ENCODE peak calls at places on chromosomes 16 and 17, in five cellular contexts. O, U, V, J and E are unnamed samples.

GRCh38 chr16:78034530-78034929 is 12.2 kb downstream of the CLEC3A start:
- DNase-seq in U (no peak), J (no peak), O (no peak), V (no peak), E (no peak)

GRCh38 chr17:63588797-63589196 is 11.9 kb upstream of the TACO1 start:
- DNase-seq in O (no peak), J (no peak), V (no peak), U (no peak), E (no peak)

GRCh38 chr16:22278841-22279240 is 18.4 kb upstream of the POLR3E start:
- DNase-seq in U (no peak), O (no peak), V (no peak), J (no peak), E (no peak)

GRCh38 chr17:13920413-13920812 is 148.9 kb upstream of the COX10 start:
- DNase-seq in J (no peak), V (no peak), O (no peak), U (no peak), E (no peak)

GRCh38 chr17:6269474-6269873 is 165.4 kb downstream of the AIPL1 start:
- DNase-seq in J (no peak), V (peak; percentile 29), O (no peak), U (peak; percentile 16), E (peak; percentile 73)

GRCh38 chr16:25210758-25211157 is 6.0 kb upstream of the AQP8 start:
- DNase-seq in O (no peak), V (peak; percentile 82), J (no peak), U (peak; percentile 46), E (no peak)

GRCh38 chr16:70163596-70163995 is 10.0 kb upstream of the CLEC18C start:
- DNase-seq in U (no peak), J (no peak), O (no peak), V (no peak), E (no peak)

GRCh38 chr16:31134625-31135534 is 647 bp downstream of the PRSS8 start:
- DNase-seq in U (no peak), J (no peak), O (no peak), V (no peak), E (no peak)

GRCh38 chr17:69335018-69335417 is 8.1 kb upstream of the ABCA5 start:
- DNase-seq in O (no peak), J (no peak), V (no peak), U (peak; percentile 51), E (no peak)

GRCh38 chr16:78489072-78489471 is 389.6 kb downstream of the WWOX start:
- DNase-seq in V (no peak), O (no peak), J (no peak), U (no peak), E (no peak)

GRCh38 chr17:48471807-48472484 is 41.9 kb upstream of the SKAP1 start:
- DNase-seq in J (no peak), V (no peak), O (no peak), U (no peak), E (no peak)

GRCh38 chr17:39617446-39618251 is 9.1 kb upstream of the PPP1R1B start:
- DNase-seq in V (no peak), O (no peak), U (peak; percentile 36), J (no peak), E (no peak)

GRCh38 chr17:63542942-63543821 is 7.1 kb upstream of the DCAF7 start:
- DNase-seq in V (no peak), J (no peak), U (no peak), O (no peak), E (no peak)

GRCh38 chr16:47774661-47775060 is 313.5 kb downstream of the PHKB start:
- DNase-seq in V (peak; percentile 64), J (no peak), U (peak; percentile 46), O (no peak), E (no peak)

GRCh38 chr16:2529061-2529931 is 1.9 kb downstream of the CEMP1 start:
- DNase-seq in J (no peak), O (no peak), V (no peak), U (no peak), E (no peak)

GRCh38 chr17:48427598-48427997 is 2.4 kb downstream of the SKAP1 start:
- DNase-seq in U (no peak), V (no peak), J (no peak), O (no peak), E (no peak)

GRCh38 chr17:32755045-32755805 is 121.7 kb downstream of the MYO1D start:
- DNase-seq in V (peak; percentile 41), J (no peak), U (peak; percentile 78), O (no peak), E (no peak)

GRCh38 chr17:57338257-57338919 is 82.1 kb downstream of the MSI2 start:
- DNase-seq in U (no peak), J (no peak), V (no peak), O (no peak), E (no peak)

GRCh38 chr16:19843371-19843770 is 41.3 kb downstream of the GPRC5B start:
- DNase-seq in J (no peak), O (no peak), V (no peak), U (no peak), E (no peak)

GRCh38 chr17:77208856-77209255 is 68.1 kb downstream of the SEC14L1 start:
- DNase-seq in O (no peak), J (no peak), V (no peak), U (no peak), E (no peak)

GRCh38 chr17:77206557-77206956 is 65.8 kb downstream of the SEC14L1 start:
- DNase-seq in O (no peak), V (no peak), J (no peak), U (no peak), E (no peak)

GRCh38 chr17:77207689-77208216 is 67.0 kb downstream of the SEC14L1 start:
- DNase-seq in O (no peak), U (no peak), V (no peak), J (no peak), E (no peak)

GRCh38 chr17:77209330-77209748 is 68.6 kb downstream of the SEC14L1 start:
- DNase-seq in O (no peak), U (no peak), V (no peak), J (no peak), E (no peak)

GRCh38 chr17:77208217-77208808 is 67.5 kb downstream of the SEC14L1 start:
- DNase-seq in U (peak; percentile 66), J (no peak), V (peak; percentile 41), O (no peak), E (no peak)
- TF ChIP-seq CTCF in U (peak; percentile 48), J (peak; percentile 37), V (peak; percentile 61), O (peak; percentile 4), E (peak; percentile 25)

GRCh38 chr16:67199808-67200198 is 872 bp downstream of the ELMO3 start:
- DNase-seq in J (no peak), O (no peak), U (no peak), V (no peak), E (no peak)

GRCh38 chr16:67198238-67198734 is 645 bp upstream of the ELMO3 start:
- DNase-seq in J (no peak), O (no peak), U (peak; percentile 49), V (no peak), E (no peak)

GRCh38 chr16:67197704-67198103 is 1.2 kb upstream of the ELMO3 start:
- DNase-seq in V (no peak), O (no peak), U (no peak), J (no peak), E (no peak)

GRCh38 chr16:67200491-67200890 is 1.6 kb downstream of the ELMO3 start:
- DNase-seq in J (no peak), U (no peak), O (no peak), V (no peak), E (no peak)

GRCh38 chr16:67199011-67199807 is at the start of gene ELMO3:
- DNase-seq in U (no peak), V (no peak), J (no peak), O (no peak), E (no peak)
- TF ChIP-seq CTCF in U (peak; percentile 39), V (peak; percentile 47), J (no peak), O (no peak), E (peak; percentile 55)

GRCh38 chr16:49441366-49441780 is 67.8 kb downstream of the C16orf78 start:
- DNase-seq in U (no peak), J (no peak), O (no peak), V (no peak), E (no peak)
- TF ChIP-seq CTCF in U (no peak), J (peak; percentile 8), O (no peak), V (peak; percentile 10), E (peak; percentile 28)

GRCh38 chr16:68283346-68283745 is 19.0 kb downstream of the SLC7A6 start:
- DNase-seq in J (no peak), U (no peak), O (no peak), V (no peak), E (no peak)
- TF ChIP-seq CTCF in J (no peak), U (no peak), O (no peak), V (no peak), E (no peak)

DNA sequence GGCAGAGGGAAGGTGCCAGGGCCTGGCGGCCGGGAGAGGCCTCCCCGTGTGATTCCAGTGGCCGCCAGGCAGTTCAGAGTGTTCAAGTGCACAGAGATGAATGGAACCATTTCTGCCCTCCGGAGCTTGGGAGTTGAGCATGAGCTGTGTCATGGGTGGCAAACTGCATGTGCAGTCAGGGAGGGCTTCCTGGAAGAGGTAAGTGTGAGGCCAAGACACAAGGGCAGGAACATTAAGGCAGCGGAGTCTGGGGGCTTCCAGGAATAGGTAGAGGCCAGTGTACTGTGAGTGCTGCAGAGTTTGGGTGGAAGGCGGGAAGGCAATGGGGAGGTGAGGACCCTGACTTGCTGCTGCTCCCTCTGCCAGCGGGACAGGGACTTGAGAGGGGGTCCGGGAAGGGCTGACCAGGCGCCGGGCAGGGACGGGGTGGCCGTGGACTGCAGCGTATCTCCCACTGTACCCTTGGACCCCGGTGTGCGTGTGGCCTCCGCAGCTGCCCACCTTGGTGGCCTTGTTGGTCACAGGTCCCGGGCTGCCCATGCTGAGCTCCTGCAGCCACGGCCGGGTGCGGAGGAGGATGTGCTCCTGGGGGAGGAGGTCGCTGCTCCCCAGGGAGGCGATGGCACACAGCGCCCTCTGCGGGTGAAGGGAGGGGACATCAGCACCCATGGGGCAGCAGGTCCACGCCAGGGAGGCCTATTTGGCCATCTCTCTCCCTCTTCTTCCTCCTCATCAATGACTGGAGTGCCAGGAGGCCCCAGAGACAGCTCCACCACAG is 7.5 kb upstream of the CEP131 start:
- DNase-seq in O (no peak), V (no peak), J (no peak), U (no peak), E (no peak)
- TF ChIP-seq CTCF in O (no peak), V (peak; percentile 59), J (no peak), U (peak; percentile 30), E (peak; percentile 21)

GRCh38 chr16:80846275-80847013 is 42.0 kb upstream of the CDYL2 start:
- DNase-seq in O (no peak), V (no peak), U (no peak), J (no peak), E (no peak)

DNA sequence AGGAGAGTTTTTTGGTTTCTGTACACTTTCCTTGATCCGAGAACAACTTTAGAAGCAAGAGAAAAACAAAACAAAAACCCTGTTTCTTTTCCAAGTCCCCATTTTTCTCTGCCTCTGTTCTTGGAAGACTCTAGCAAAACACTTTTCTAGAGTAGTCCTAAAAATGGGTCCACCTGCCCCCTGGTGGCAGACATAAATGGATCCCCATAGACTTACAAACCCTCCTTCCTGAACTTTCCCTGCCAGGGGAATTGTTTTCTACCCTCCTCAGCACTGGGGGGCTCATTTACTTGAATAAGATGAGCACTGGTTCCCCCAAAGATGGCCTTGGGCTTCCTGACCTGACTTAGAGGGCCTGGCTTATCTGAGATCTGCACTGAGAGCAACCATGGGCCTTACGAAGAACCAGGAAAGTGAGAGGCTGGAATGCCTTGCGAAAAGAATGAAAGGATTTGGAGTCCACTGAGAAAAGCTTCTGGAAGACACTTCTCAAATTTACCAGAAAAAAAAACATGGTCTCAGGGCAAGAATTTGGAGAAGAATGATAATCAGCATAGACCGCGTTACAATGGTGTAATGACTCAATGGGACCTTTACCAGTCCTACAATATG is 48.0 kb upstream of the CDYL2 start:
- DNase-seq in V (peak; percentile 22), U (peak; percentile 24), O (no peak), J (no peak), E (no peak)
- TF ChIP-seq CTCF in V (peak; percentile 72), U (peak; percentile 32), O (no peak), J (peak; percentile 8), E (peak; percentile 51)